ENCODE peak calls at places on chromosomes 16 and 17, in nine cellular contexts. I is OCI-LY7; J is tibial artery; Q is naive thymus-derived CD4-positive, alpha-beta T cell; G is IMR-90; D is left ventricle myocardium inferior; C is PC-9; R is mucosa of descending colon; P is GM23248. B is an unnamed sample.

GRCh38 chr17:1725642-1726511 is 1.4 kb downstream of the WDR81 start:
- DNase-seq in Q (no peak), R (no peak), P (no peak), J (no peak), D (no peak), C (no peak), G (no peak), I (no peak), B (no peak)

GRCh38 chr16:19717319-19717718 is 708 bp downstream of the KNOP1 start:
- DNase-seq in I (peak; percentile 11), P (peak; percentile 40), C (no peak), G (peak; percentile 8), R (no peak), Q (no peak), J (no peak), D (no peak), B (no peak)

GRCh38 chr16:80019395-80019794 is 418.9 kb upstream of the MAF start:
- DNase-seq in C (no peak), P (no peak), I (no peak), J (no peak), Q (no peak), G (no peak), R (no peak), D (no peak), B (no peak)

GRCh38 chr16:89598199-89598598 is 15.2 kb upstream of the DPEP1 start:
- DNase-seq in P (peak; percentile 79), J (no peak), D (no peak), R (no peak), Q (no peak), C (peak; percentile 48), G (peak; percentile 43), I (no peak), B (no peak)

GRCh38 chr17:72467841-72468653 is 347.2 kb downstream of the SOX9 start:
- DNase-seq in J (peak; percentile 60), R (peak; percentile 83), C (no peak), D (peak; percentile 32), I (no peak), P (peak; percentile 53), G (no peak), Q (no peak), B (no peak)

GRCh38 chr16:11744075-11744470 is 1.4 kb upstream of the TXNDC11 start:
- DNase-seq in P (no peak), J (no peak), Q (no peak), G (no peak), D (no peak), C (no peak), I (no peak), R (no peak), B (no peak)

GRCh38 chr17:44004761-44005526 is 522 bp downstream of the NAGS start:
- DNase-seq in C (no peak), J (no peak), Q (no peak), P (peak; percentile 45), G (no peak), R (peak; percentile 72), D (no peak), I (no peak), B (peak; percentile 51)

GRCh38 chr16:87826798-87827587 is 42.3 kb downstream of the SLC7A5 start:
- DNase-seq in I (no peak), Q (no peak), D (no peak), P (no peak), G (no peak), J (no peak), R (no peak), C (no peak), B (no peak)

GRCh38 chr16:74743668-74744299 is 30.8 kb downstream of the FA2H start:
- DNase-seq in I (no peak), J (no peak), R (peak; percentile 86), P (peak; percentile 50), Q (no peak), D (no peak), C (peak; percentile 97), G (peak; percentile 79), B (no peak)

GRCh38 chr16:75593308-75593707 is 27.1 kb downstream of the GABARAPL2 start:
- DNase-seq in G (no peak), Q (no peak), C (no peak), P (no peak), I (no peak), R (no peak), D (no peak), J (peak; percentile 24), B (no peak)

GRCh38 chr16:70433456-70434103 is 5.3 kb downstream of the ST3GAL2 start:
- DNase-seq in Q (no peak), C (no peak), I (peak; percentile 25), G (peak; percentile 87), D (peak; percentile 70), R (no peak), P (peak; percentile 80), J (peak; percentile 72), B (no peak)

GRCh38 chr16:3088925-3089716 is 10.0 kb downstream of the ZSCAN10 start:
- DNase-seq in I (no peak), C (no peak), R (peak; percentile 14), Q (no peak), P (no peak), J (no peak), G (no peak), D (no peak), B (no peak)

GRCh38 chr17:49285716-49286115 is 55.1 kb upstream of the PHOSPHO1 start:
- DNase-seq in G (no peak), P (no peak), I (no peak), C (no peak), D (no peak), R (no peak), Q (no peak), J (no peak), B (no peak)

GRCh38 chr17:21452377-21453143 is 76.4 kb downstream of the KCNJ12 start:
- DNase-seq in Q (peak; percentile 38), G (peak; percentile 65), P (peak; percentile 78), C (no peak), J (peak; percentile 76), D (peak; percentile 49), R (peak; percentile 47), I (peak; percentile 5), B (no peak)

GRCh38 chr17:4986951-4987766 is at the start of gene CAMTA2:
- DNase-seq in D (peak; percentile 95), R (peak; percentile 94), Q (peak; percentile 81), I (peak; percentile 85), P (peak; percentile 80), G (peak; percentile 56), C (peak; percentile 57), J (peak; percentile 96), B (peak; percentile 98)

GRCh38 chr17:49692751-49693150 is 14.9 kb upstream of the SPOP start:
- DNase-seq in J (no peak), G (no peak), D (no peak), I (no peak), P (peak; percentile 39), Q (no peak), C (no peak), R (no peak), B (no peak)

GRCh38 chr17:4182043-4182442 is 39.0 kb downstream of the CYB5D2 start:
- DNase-seq in I (no peak), D (no peak), J (peak; percentile 51), R (no peak), G (no peak), Q (no peak), P (no peak), C (no peak), B (peak; percentile 31)

GRCh38 chr16:30535777-30536190 is 1.1 kb upstream of the ZNF747 start:
- DNase-seq in C (peak; percentile 61), R (peak; percentile 85), P (peak; percentile 86), D (peak; percentile 70), J (peak; percentile 84), G (peak; percentile 62), I (peak; percentile 82), Q (peak; percentile 50), B (peak; percentile 85)

GRCh38 chr16:2690852-2691251 is 8.5 kb downstream of the KCTD5 start:
- DNase-seq in G (no peak), I (no peak), Q (no peak), C (no peak), P (no peak), J (no peak), D (no peak), R (no peak), B (no peak)

GRCh38 chr17:74516561-74516960 is 14.7 kb downstream of the CD300LB start:
- DNase-seq in G (no peak), C (no peak), R (no peak), P (no peak), I (no peak), Q (no peak), D (no peak), J (peak; percentile 44), B (no peak)
- H3K9me3 ChIP-seq in G (peaks cover 43% of the 10 kb centered on the region), C (peaks cover 4% of the 10 kb centered on the region), R (no peaks in the 10 kb centered on the region), P (no peaks in the 10 kb centered on the region), I (peaks cover 28% of the 10 kb centered on the region), Q (no peaks in the 10 kb centered on the region), D (peaks cover 5% of the 10 kb centered on the region), J (no peaks in the 10 kb centered on the region), B (no peaks in the 10 kb centered on the region)

DNA sequence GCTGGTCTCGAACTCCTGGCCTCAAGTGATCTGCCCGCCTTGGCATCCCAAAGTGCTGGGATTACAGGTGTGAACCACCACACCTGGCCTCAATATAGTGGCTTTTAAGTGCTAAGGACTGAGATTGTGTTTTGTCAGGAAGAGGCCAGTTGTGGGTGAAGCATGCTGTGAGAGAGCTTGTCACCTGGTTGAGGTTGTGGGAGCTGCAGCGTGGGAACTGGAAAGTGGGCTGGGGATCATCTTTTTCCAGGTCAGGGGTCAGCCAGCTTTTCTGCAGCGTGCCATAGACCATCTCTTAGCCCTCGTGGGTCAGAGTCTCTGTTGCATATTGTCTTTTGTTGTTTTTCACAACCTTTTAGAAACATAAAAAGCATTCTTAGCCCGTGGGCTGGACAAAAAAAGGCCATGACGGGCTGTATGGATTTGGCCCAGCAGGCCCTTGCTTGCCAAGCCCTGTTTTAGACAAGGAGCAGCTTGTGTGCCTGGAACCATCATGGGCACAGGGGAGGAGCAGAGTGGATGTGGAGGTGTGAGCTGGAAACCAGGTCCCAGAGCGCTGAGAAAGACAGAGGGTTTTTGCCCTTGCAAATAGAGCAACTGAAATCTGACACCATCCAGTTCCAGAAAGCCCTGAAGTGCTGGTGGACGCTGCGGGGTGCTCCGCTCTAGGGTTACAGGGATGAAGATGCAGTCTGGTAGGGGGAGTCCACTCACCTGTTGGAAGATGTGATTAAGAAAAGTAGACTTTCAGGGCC is 5.5 kb downstream of the BIRC5 start:
- DNase-seq in J (no peak), G (no peak), C (no peak), I (no peak), D (no peak), P (no peak), R (no peak), Q (no peak), B (no peak)
- H3K4me3 ChIP-seq in J (no peak overlapping the region), G (no peak overlapping the region), C (no peak overlapping the region), I (no peak overlapping the region), D (no peak overlapping the region), P (no peak overlapping the region), R (no peak overlapping the region), Q (no peak overlapping the region), B (no peak overlapping the region)

DNA sequence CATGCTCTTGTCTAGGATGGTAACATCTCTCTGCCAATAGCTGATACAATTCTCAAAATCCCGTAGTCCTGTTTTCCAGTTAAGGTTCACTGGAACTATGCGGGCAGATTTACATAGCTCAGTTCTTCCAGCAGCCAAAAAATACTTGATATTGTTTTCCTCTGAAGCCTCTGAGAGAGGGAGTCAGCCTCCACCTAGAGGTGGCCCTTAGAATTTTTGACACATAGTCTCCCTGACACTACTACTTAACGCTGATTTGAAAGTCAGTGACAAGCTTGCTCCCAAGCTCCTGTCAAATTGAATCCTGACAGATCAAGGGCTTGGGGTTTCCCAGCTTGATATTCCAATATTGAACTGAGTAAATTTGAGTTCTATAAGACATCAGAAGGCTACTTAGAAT is 1780.1 kb downstream of the TP53TG3F start:
- DNase-seq in D (no peak), R (no peak), P (no peak), C (peak; percentile 33), Q (no peak), G (no peak), I (no peak), J (no peak), B (no peak)
- H3K9me3 ChIP-seq in D (no peaks in the 10 kb centered on the region), R (peaks cover 61% of the 10 kb centered on the region), P (no peaks in the 10 kb centered on the region), C (no peaks in the 10 kb centered on the region), Q (no peaks in the 10 kb centered on the region), G (peaks cover 8% of the 10 kb centered on the region), I (peaks cover 4% of the 10 kb centered on the region), J (no peaks in the 10 kb centered on the region), B (peaks cover 2% of the 10 kb centered on the region)

GRCh38 chr17:75785770-75786538 is 1.3 kb downstream of the UNK start:
- DNase-seq in I (peak; percentile 55), R (no peak), C (no peak), D (no peak), G (peak; percentile 68), Q (no peak), J (peak; percentile 62), P (peak; percentile 79), B (no peak)
- H3K4me3 ChIP-seq in I (peak overlapping the region; percentile 76), R (no peak overlapping the region), C (peak overlapping the region; percentile 72), D (peak overlapping the region; percentile 74), G (peak overlapping the region; percentile 54), Q (peak overlapping the region; percentile 94), J (peak overlapping the region; percentile 71), P (peak overlapping the region; percentile 75), B (peak overlapping the region; percentile 63)